ENCODE peak calls at places on chromosomes 5 and 9, in six cellular contexts. V is SJSA1; L is fibroblast of lung; C is CD8-positive, alpha-beta memory T cell; O is lung; B is adrenal gland. H is an unnamed sample. For H3K4me1, the result is how much of the 10 kb centered on the place peaks cover.

GRCh38 chr5:34534237-34535108 is 121.7 kb upstream of the RAI14 start:
- DNase-seq in B (no peak), O (no peak), L (peak), C (no peak), V (peak), H (no peak)

GRCh38 chr5:107294669-107295068 is 376.1 kb downstream of the EFNA5 start:
- DNase-seq in C (no peak), O (no peak), L (no peak), V (no peak), B (no peak), H (no peak)

GRCh38 chr9:96057155-96057554 is 181.7 kb downstream of the ERCC6L2 start:
- DNase-seq in B (no peak), V (no peak), L (no peak), O (no peak), C (no peak), H (no peak)

GRCh38 chr9:114002986-114003740 is 74.9 kb downstream of the AMBP start:
- DNase-seq in L (peak), C (no peak), O (peak), V (no peak), B (no peak), H (peak)

GRCh38 chr5:178637356-178638069 is 10.7 kb upstream of the CLK4 start:
- DNase-seq in L (no peak), V (no peak), B (no peak), O (no peak), C (no peak), H (no peak)

GRCh38 chr9:106892632-106893031 is 29.7 kb downstream of the ZNF462 start:
- DNase-seq in O (peak), V (peak), B (peak), L (peak), C (no peak), H (no peak)

GRCh38 chr9:108419379-108419778 is 436.4 kb downstream of the ACTL7B start:
- DNase-seq in L (no peak), C (no peak), B (no peak), O (no peak), V (no peak), H (no peak)

GRCh38 chr5:10885026-10885425 is 124.0 kb upstream of the DAP start:
- DNase-seq in O (no peak), L (peak), V (peak), C (no peak), B (no peak), H (no peak)

GRCh38 chr5:35367534-35367933 is 137.2 kb upstream of the PRLR start:
- DNase-seq in V (no peak), C (no peak), L (no peak), O (no peak), B (no peak), H (no peak)

GRCh38 chr9:37037137-37037743 is 3.2 kb upstream of the PAX5 start:
- DNase-seq in V (no peak), C (no peak), L (no peak), O (no peak), B (no peak), H (peak)

GRCh38 chr9:38423939-38424843 is at the start of gene IGFBPL1:
- DNase-seq in O (no peak), B (no peak), V (no peak), C (no peak), L (peak), H (no peak)

GRCh38 chr5:20608567-20608966 is 620.6 kb upstream of the CDH18 start:
- DNase-seq in L (no peak), C (no peak), B (no peak), O (no peak), V (no peak), H (no peak)

GRCh38 chr5:171418316-171418981 is 998 bp upstream of the FGF18 start:
- DNase-seq in B (peak), O (peak), L (peak), V (peak), C (peak), H (peak)

GRCh38 chr5:5135957-5136676 is 4.0 kb upstream of the ADAMTS16 start:
- DNase-seq in B (no peak), L (no peak), C (no peak), O (no peak), V (peak), H (no peak)

GRCh38 chr5:14166437-14166836 is 23.3 kb downstream of the TRIO start:
- DNase-seq in L (peak), V (no peak), O (no peak), B (no peak), C (no peak), H (no peak)

GRCh38 chr9:95508968-95509850 is 7.6 kb downstream of the PTCH1 start:
- DNase-seq in B (peak), L (peak), C (peak), O (peak), V (peak), H (peak)

GRCh38 chr5:96753848-96754247 is 53.9 kb downstream of the ERAP1 start:
- DNase-seq in B (no peak), C (no peak), V (no peak), L (no peak), O (no peak), H (no peak)

GRCh38 chr5:27041372-27041771 is 3.0 kb upstream of the CDH9 start:
- DNase-seq in C (no peak), O (no peak), V (no peak), L (no peak), B (no peak), H (no peak)

GRCh38 chr9:12133416-12133815 is 559.8 kb upstream of the TYRP1 start:
- DNase-seq in V (no peak), B (no peak), O (no peak), C (no peak), L (no peak), H (no peak)

GRCh38 chr5:17127743-17128231 is 89.6 kb upstream of the BASP1 start:
- DNase-seq in L (peak), O (no peak), B (no peak), C (no peak), V (peak), H (no peak)

GRCh38 chr5:56075361-56075760 is 80.6 kb upstream of the IL6ST start:
- DNase-seq in C (no peak), L (peak), O (no peak), B (peak), V (no peak), H (no peak)

GRCh38 chr5:87829214-87829551 is 416.5 kb upstream of the CCNH start:
- DNase-seq in O (peak), L (peak), C (no peak), V (peak), B (peak), H (no peak)

DNA sequence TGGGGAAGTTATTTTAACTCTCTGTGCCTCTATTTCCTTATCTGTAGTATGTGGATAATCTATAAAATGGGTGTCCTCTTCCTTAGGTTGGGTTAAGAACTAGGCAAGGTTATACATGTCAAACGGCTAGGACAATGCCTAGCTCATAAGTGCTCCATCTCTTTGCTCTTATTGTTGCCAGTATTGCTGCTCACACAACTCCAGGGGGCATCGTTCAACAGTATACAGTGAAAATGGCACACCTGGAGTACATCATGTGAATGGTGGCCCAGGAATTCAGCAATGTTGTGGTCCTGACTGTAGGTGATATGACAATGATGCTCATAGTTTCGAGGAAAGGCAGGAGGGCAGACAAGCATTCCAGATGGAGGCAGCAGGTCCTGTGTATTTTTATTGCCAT is 30.1 kb downstream of the SLIT3 start:
- DNase-seq in B (no peak), O (no peak), L (no peak), V (no peak), C (no peak), H (no peak)
- H3K4me1 ChIP-seq in B (under half), O (under half), L (under half), V (under half), C (under half), H (under half)

GRCh38 chr5:141560141-141560540 is 58.7 kb downstream of the DIAPH1 start:
- DNase-seq in V (peak), B (no peak), L (peak), C (no peak), O (no peak), H (no peak)
- H3K4me3 ChIP-seq in V (no peak), B (no peak), L (no peak), C (no peak), O (no peak), H (no peak)

GRCh38 chr5:123754167-123754840 is 242.3 kb downstream of the CSNK1G3 start:
- DNase-seq in C (no peak), L (peak), V (peak), O (no peak), B (no peak), H (no peak)
- H3K27ac ChIP-seq in C (no peak), L (no peak), V (peak), O (no peak), B (no peak), H (no peak)

DNA sequence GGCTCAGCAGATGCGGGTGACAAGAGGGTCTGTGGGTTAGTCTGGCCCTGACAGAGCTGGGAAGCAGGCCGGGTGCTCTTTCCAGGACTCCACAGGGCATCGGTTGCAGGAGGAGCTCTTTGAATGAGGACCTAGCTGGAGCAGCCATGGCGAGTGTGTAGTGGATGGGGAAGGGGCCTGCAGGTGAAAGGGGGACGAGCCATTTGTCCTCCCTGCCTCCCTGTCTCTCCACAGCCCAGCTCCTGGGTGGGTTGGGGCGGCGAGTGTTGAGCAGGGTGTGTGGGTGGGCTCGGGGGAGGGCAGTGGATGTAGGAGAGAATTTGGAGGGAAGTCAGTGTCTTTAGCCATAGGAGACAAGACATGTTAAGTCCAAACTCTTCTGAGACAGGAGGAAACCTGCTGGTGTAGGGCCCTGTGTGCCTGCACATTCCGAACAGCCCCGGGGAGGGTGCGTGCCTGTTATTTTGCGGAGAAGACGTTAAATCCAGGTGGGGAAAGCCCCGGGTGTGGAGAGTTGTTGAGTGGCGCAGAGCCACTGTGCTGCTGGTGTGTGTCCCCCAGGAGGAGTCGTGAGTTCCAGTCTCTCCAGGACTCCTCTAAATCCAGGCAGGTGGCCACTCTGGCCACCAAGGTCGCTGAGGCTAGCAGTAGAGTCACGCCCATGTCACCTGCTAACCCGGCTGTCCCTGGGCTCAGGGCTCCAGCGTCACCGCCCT is 73.6 kb downstream of the PSMB7 start:
- DNase-seq in O (no peak), L (no peak), B (no peak), V (no peak), C (no peak), H (no peak)
- H3K4me1 ChIP-seq in O (under half), L (under half), B (under half), V (under half), C (under half), H (under half)

GRCh38 chr9:78439866-78440830 is 143.2 kb downstream of the PSAT1 start:
- DNase-seq in V (peak), L (no peak), O (no peak), C (no peak), B (no peak), H (no peak)

GRCh38 chr9:78438765-78439164 is 141.8 kb downstream of the PSAT1 start:
- DNase-seq in B (no peak), L (no peak), C (no peak), V (peak), O (no peak), H (no peak)

GRCh38 chr9:78437721-78438610 is 141.0 kb downstream of the PSAT1 start:
- DNase-seq in C (no peak), B (no peak), L (no peak), V (no peak), O (no peak), H (no peak)

GRCh38 chr9:78441396-78441795 is 144.5 kb downstream of the PSAT1 start:
- DNase-seq in C (no peak), V (no peak), L (no peak), O (no peak), B (no peak), H (no peak)

DNA sequence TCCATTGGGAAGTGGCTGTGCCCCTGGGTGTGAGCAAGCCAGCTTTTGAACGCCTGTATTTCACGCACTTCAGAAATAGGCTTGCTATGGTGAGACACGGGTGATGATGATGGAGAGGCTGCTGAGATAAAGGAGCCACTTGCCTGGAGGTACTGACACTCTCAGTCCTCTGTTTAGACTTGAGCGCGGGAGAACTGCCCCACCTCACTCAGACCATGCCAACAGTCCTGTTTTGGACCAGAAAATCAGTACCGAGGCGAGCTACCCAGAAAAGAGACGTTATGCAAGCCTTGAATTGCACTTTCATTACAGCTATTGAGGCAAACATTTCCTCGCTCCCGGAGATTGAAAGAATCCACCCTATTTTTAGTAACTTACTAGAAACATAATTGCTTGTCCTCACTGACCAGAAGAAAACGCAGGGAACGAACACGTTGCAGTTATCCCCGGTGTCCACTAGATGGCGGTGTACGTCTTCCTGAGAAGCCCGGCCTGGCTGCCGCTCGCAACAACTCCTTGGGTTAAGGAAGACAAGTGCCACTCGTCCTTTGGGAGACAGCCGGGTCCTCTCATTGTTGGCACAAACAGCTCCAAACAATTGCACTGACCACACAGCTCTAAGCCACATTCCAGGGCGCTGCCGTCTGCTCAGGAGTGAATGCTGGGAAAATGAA is 142.4 kb downstream of the PSAT1 start:
- DNase-seq in C (peak), L (peak), B (peak), O (peak), V (peak), H (peak)
- H3K4me3 ChIP-seq in C (no peak), L (peak), B (no peak), O (no peak), V (peak), H (no peak)

GRCh38 chr5:75610201-75610600 is 1.1 kb upstream of the ANKDD1B start:
- DNase-seq in V (no peak), L (no peak), C (no peak), B (no peak), O (no peak), H (no peak)
- H3K27ac ChIP-seq in V (no peak), L (no peak), C (no peak), B (no peak), O (no peak), H (no peak)

DNA sequence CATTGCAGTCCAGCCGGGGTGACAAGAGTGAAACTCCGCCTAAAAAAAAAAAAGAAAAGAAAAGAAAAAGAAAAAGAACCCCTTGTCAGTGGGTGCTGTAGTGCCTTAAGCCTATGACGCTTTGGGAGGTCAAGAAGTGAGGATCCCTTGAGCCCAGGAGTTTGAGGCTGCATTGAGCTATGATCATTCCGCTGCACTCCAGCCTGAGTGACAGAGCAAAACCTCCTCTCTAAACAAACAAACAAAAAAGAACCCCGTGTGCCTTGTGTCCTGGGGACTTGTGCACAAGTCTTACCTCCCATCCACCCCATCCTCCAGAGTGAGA is 33.5 kb upstream of the STXBP1 start:
- DNase-seq in C (no peak), L (no peak), O (no peak), B (no peak), V (no peak), H (no peak)
- H3K4me1 ChIP-seq in C (under half), L (under half), O (under half), B (under half), V (half or more), H (under half)

GRCh38 chr9:88993327-88993726 is 2.1 kb downstream of the S1PR3 start:
- DNase-seq in B (no peak), L (peak), V (no peak), O (no peak), C (no peak), H (no peak)
- H3K4me3 ChIP-seq in B (no peak), L (peak), V (no peak), O (no peak), C (no peak), H (no peak)

H was measured in colonic mucosa.